ENCODE peak calls at places on chromosome 15, in eight cellular contexts. A, Q, M, V, B, O, L and Y are unnamed samples.

GRCh38 chr15:82312611-82313349 is 36.5 kb downstream of the GOLGA6L10 start:
- DNase-seq in A (no peak), Q (no peak), M (peak; percentile 11), V (no peak), B (no peak), O (peak; percentile 25), L (no peak), Y (no peak)

GRCh38 chr15:68372291-68372811 is 59.6 kb downstream of the ITGA11 start:
- DNase-seq in A (peak; percentile 32), Q (peak; percentile 57), M (peak; percentile 57), V (no peak), B (peak; percentile 75), O (no peak), L (no peak), Y (no peak)

GRCh38 chr15:49887604-49888340 is 231.3 kb downstream of the ATP8B4 start:
- DNase-seq in A (no peak), Q (no peak), M (no peak), V (no peak), B (no peak), O (no peak), L (no peak), Y (no peak)

GRCh38 chr15:81411056-81411455 is 37.0 kb upstream of the TMC3 start:
- DNase-seq in A (no peak), Q (no peak), M (no peak), V (no peak), B (peak; percentile 61), O (no peak), L (no peak), Y (no peak)

GRCh38 chr15:65392368-65392767 is 14.6 kb upstream of the IGDCC3 start:
- DNase-seq in A (no peak), Q (peak; percentile 29), M (no peak), V (no peak), B (no peak), O (no peak), L (no peak), Y (no peak)

GRCh38 chr15:92687183-92687582 is 31.6 kb upstream of the FAM174B start:
- DNase-seq in A (no peak), Q (no peak), M (no peak), V (peak; percentile 34), B (no peak), O (no peak), L (no peak), Y (no peak)

GRCh38 chr15:32676095-32676643 is 34.7 kb downstream of the SCG5 start:
- DNase-seq in A (no peak), Q (no peak), M (no peak), V (no peak), B (no peak), O (no peak), L (no peak), Y (no peak)

GRCh38 chr15:91948001-91948608 is 94.6 kb downstream of the SLCO3A1 start:
- DNase-seq in A (no peak), Q (peak; percentile 72), M (peak; percentile 55), V (peak; percentile 69), B (peak; percentile 93), O (no peak), L (no peak), Y (no peak)

GRCh38 chr15:70748281-70748747 is 15.0 kb downstream of the UACA start:
- DNase-seq in A (no peak), Q (peak; percentile 74), M (no peak), V (no peak), B (no peak), O (no peak), L (peak; percentile 86), Y (no peak)

GRCh38 chr15:90560229-90560771 is 30.6 kb downstream of the CRTC3 start:
- DNase-seq in A (no peak), Q (no peak), M (peak; percentile 99), V (no peak), B (no peak), O (no peak), L (peak; percentile 56), Y (no peak)

GRCh38 chr15:89506026-89506686 is 9.8 kb upstream of the RHCG start:
- DNase-seq in A (no peak), Q (no peak), M (no peak), V (no peak), B (no peak), O (no peak), L (no peak), Y (peak; percentile 4)

GRCh38 chr15:86661580-86661979 is 581.9 kb downstream of the AGBL1 start:
- DNase-seq in A (no peak), Q (no peak), M (no peak), V (no peak), B (no peak), O (no peak), L (no peak), Y (no peak)

GRCh38 chr15:64017082-64017588 is 29.1 kb downstream of the DAPK2 start:
- DNase-seq in A (no peak), Q (no peak), M (no peak), V (peak; percentile 43), B (no peak), O (peak; percentile 72), L (no peak), Y (no peak)

GRCh38 chr15:27768731-27769510 is 330.2 kb downstream of the OCA2 start:
- DNase-seq in A (no peak), Q (no peak), M (no peak), V (no peak), B (no peak), O (no peak), L (no peak), Y (no peak)

DNA sequence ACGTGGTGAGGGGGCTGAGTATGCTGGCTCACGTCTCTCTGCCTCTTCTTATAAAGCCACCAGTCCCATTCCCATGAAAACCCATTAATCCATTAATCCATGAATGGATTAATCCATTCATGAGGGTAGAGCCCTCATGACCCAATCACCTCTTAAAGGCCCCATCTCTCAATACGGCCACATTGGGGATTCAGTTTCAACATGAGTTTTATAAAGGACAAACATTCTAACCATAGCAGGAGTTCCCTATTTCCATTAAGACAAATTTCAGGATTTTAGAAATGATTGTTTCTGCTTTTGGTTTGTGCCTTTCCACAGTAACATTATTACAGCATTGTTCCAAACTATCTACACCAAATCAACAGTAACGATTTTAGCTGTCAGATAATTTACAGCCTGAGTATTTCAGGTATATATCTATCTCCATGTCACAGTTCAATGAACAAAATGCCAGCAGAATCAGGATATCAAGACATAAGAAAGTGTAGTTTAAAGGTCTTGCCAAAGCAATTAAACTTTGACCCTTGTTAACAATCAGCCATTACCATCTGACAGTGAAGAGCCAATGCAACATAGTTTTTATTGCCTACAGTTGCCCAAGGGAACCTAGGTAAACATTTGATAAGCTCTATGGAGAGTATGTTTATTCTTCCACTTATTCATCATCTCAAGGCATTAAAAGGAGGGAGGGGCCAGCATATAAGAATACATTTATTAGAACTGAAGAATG is 3.8 kb downstream of the TSPAN3 start:
- DNase-seq in A (no peak), Q (no peak), M (no peak), V (no peak), B (no peak), O (no peak), L (no peak), Y (no peak)
- H3K4me3 ChIP-seq in A (no peak overlapping the region), Q (no peak overlapping the region), M (no peak overlapping the region), V (no peak overlapping the region), B (no peak overlapping the region), O (no peak overlapping the region), L (no peak overlapping the region), Y (no peak overlapping the region)

GRCh38 chr15:45704329-45705249 is 69.8 kb downstream of the SQOR start:
- DNase-seq in A (no peak), Q (peak; percentile 71), M (peak; percentile 54), V (no peak), B (peak; percentile 84), O (peak; percentile 52), L (peak; percentile 58), Y (peak; percentile 34)
- H3K4me3 ChIP-seq in A (no peak overlapping the region), Q (peak overlapping the region; percentile 90), M (peak overlapping the region; percentile 58), V (peak overlapping the region; percentile 50), B (peak overlapping the region; percentile 60), O (peak overlapping the region; percentile 50), L (peak overlapping the region; percentile 74), Y (peak overlapping the region; percentile 34)

GRCh38 chr15:75649848-75650247 is 2.1 kb downstream of the SNX33 start:
- DNase-seq in A (no peak), Q (no peak), M (no peak), V (no peak), B (no peak), O (peak; percentile 44), L (no peak), Y (no peak)

GRCh38 chr15:75648156-75649000 is 666 bp downstream of the SNX33 start:
- DNase-seq in A (peak; percentile 66), Q (peak; percentile 87), M (peak; percentile 63), V (no peak), B (peak; percentile 82), O (peak; percentile 62), L (peak; percentile 62), Y (peak; percentile 72)

GRCh38 chr15:75650908-75651809 is 3.4 kb downstream of the SNX33 start:
- DNase-seq in A (peak; percentile 79), Q (peak; percentile 87), M (peak; percentile 45), V (no peak), B (no peak), O (peak; percentile 60), L (peak; percentile 85), Y (peak; percentile 73)

GRCh38 chr15:75647370-75648155 is at the start of gene SNX33:
- DNase-seq in A (peak; percentile 89), Q (peak; percentile 93), M (peak; percentile 94), V (no peak), B (peak; percentile 95), O (peak; percentile 90), L (peak; percentile 92), Y (peak; percentile 88)

GRCh38 chr15:75649045-75649761 is 1.5 kb downstream of the SNX33 start:
- DNase-seq in A (no peak), Q (no peak), M (no peak), V (no peak), B (no peak), O (peak; percentile 49), L (no peak), Y (no peak)
- H3K4me3 ChIP-seq in A (peak overlapping the region; percentile 79), Q (peak overlapping the region; percentile 93), M (peak overlapping the region; percentile 83), V (peak overlapping the region; percentile 85), B (no peak overlapping the region), O (peak overlapping the region; percentile 72), L (peak overlapping the region; percentile 77), Y (peak overlapping the region; percentile 92)

GRCh38 chr15:29690765-29691475 is 131.3 kb downstream of the TJP1 start:
- DNase-seq in A (no peak), Q (no peak), M (peak; percentile 17), V (no peak), B (no peak), O (no peak), L (no peak), Y (no peak)

GRCh38 chr15:29692527-29692926 is 129.7 kb downstream of the TJP1 start:
- DNase-seq in A (no peak), Q (no peak), M (no peak), V (no peak), B (peak; percentile 30), O (no peak), L (no peak), Y (no peak)

GRCh38 chr15:29689724-29689986 is 132.6 kb downstream of the TJP1 start:
- DNase-seq in A (no peak), Q (no peak), M (no peak), V (no peak), B (no peak), O (no peak), L (no peak), Y (no peak)

GRCh38 chr15:29695486-29696167 is 126.6 kb downstream of the TJP1 start:
- DNase-seq in A (no peak), Q (no peak), M (no peak), V (no peak), B (peak; percentile 62), O (no peak), L (no peak), Y (no peak)

DNA sequence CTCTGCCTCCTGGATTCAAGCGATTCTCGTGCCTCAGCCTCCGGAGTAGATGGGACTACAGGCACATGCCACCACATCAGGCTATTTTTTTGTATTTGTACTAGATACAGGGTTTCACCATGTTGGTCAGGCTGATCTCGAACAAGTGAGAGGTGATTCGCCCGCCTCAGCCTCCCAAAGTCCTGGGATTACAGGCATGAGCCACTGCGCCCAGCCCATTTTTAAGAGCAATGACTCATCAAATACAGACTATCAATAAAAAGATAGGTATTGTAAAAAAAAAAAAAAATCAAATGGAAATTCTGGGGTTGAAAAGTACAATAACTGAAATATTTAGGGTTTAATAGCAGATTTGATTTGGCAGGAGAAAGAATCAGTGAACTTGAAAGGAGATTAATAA is 129.0 kb downstream of the TJP1 start:
- DNase-seq in A (no peak), Q (no peak), M (no peak), V (no peak), B (no peak), O (no peak), L (no peak), Y (no peak)
- H3K4me3 ChIP-seq in A (no peak overlapping the region), Q (no peak overlapping the region), M (no peak overlapping the region), V (no peak overlapping the region), B (no peak overlapping the region), O (no peak overlapping the region), L (no peak overlapping the region), Y (no peak overlapping the region)